ENCODE peak calls at places on chromosomes 11 and 22, in six cellular contexts. G is psoas muscle; E is Caco-2; O is prostate gland; R is cardiac muscle cell; D is effector memory CD4-positive, alpha-beta T cell. Y is an unnamed sample. For H3K36me3, H3K9me3 and H3K4me1, the result is how much of the 10 kb centered on the place peaks cover.

GRCh38 chr11:12769834-12770345 is 95.7 kb downstream of the TEAD1 start:
- DNase-seq in G (no peak), E (peak), O (no peak), R (no peak), D (no peak), Y (no peak)

GRCh38 chr11:92475824-92476223 is 251.2 kb downstream of the FAT3 start:
- DNase-seq in G (no peak), E (no peak), O (no peak), R (no peak), D (no peak), Y (no peak)

GRCh38 chr11:65479184-65480145 is 19.4 kb upstream of the MALAT1 start:
- DNase-seq in G (peak), E (peak), O (peak), R (no peak), D (no peak), Y (peak)

GRCh38 chr11:1346669-1347390 is 37.4 kb upstream of the TOLLIP start:
- DNase-seq in G (no peak), E (no peak), O (no peak), R (no peak), D (no peak), Y (no peak)

GRCh38 chr11:55714982-55715888 is 53.2 kb downstream of the OR4C6 start:
- DNase-seq in G (no peak), E (peak), O (no peak), R (no peak), D (no peak), Y (no peak)

GRCh38 chr22:42061041-42061440 is 9.6 kb downstream of the NAGA start:
- DNase-seq in G (no peak), E (no peak), O (no peak), R (no peak), D (no peak), Y (peak)

GRCh38 chr22:47050601-47051051 is 288.2 kb downstream of the TBC1D22A start:
- DNase-seq in G (no peak), E (no peak), O (no peak), R (no peak), D (no peak), Y (no peak)

GRCh38 chr11:122681731-122682130 is 26.2 kb downstream of the UBASH3B start:
- DNase-seq in G (no peak), E (no peak), O (no peak), R (no peak), D (no peak), Y (no peak)

GRCh38 chr11:65720237-65720934 is at the start of gene RNASEH2C:
- DNase-seq in G (peak), E (peak), O (peak), R (peak), D (peak), Y (peak)

GRCh38 chr11:67463186-67463585 is 5.9 kb downstream of the TMEM134 start:
- DNase-seq in G (no peak), E (no peak), O (no peak), R (no peak), D (no peak), Y (no peak)

GRCh38 chr11:2769779-2770555 is 70.2 kb upstream of the KCNQ1OT1 start:
- DNase-seq in G (no peak), E (no peak), O (peak), R (no peak), D (no peak), Y (peak)

GRCh38 chr22:25987948-25988347 is 181.3 kb upstream of the SEZ6L start:
- DNase-seq in G (no peak), E (no peak), O (no peak), R (no peak), D (no peak), Y (no peak)

GRCh38 chr22:49621601-49622210 is 206.0 kb downstream of the BRD1 start:
- DNase-seq in G (peak), E (no peak), O (no peak), R (no peak), D (no peak), Y (peak)

GRCh38 chr11:103294516-103294915 is 185.3 kb downstream of the DYNC2H1 start:
- DNase-seq in G (no peak), E (no peak), O (no peak), R (no peak), D (no peak), Y (no peak)

GRCh38 chr22:27299181-27300085 is 502.1 kb downstream of the MN1 start:
- DNase-seq in G (no peak), E (no peak), O (no peak), R (no peak), D (no peak), Y (no peak)

GRCh38 chr11:113110046-113110445 is 148.8 kb downstream of the NCAM1 start:
- DNase-seq in G (no peak), E (no peak), O (no peak), R (no peak), D (no peak), Y (no peak)

GRCh38 chr11:37574361-37574760 is 976.3 kb upstream of the RAG2 start:
- DNase-seq in G (no peak), E (no peak), O (no peak), R (no peak), D (no peak), Y (no peak)

GRCh38 chr11:130785376-130786110 is 130.7 kb downstream of the SNX19 start:
- DNase-seq in G (no peak), E (no peak), O (no peak), R (no peak), D (no peak), Y (no peak)

GRCh38 chr11:95098826-95099225 is 9.2 kb downstream of the ENDOD1 start:
- DNase-seq in G (no peak), E (no peak), O (no peak), R (no peak), D (no peak), Y (peak)

GRCh38 chr22:40361100-40361499 is 9.3 kb upstream of the SGSM3 start:
- DNase-seq in G (no peak), E (no peak), O (no peak), R (no peak), D (no peak), Y (no peak)
- H3K36me3 ChIP-seq in G (under half), E (under half), O (under half), R (half or more), D (half or more), Y (under half)

GRCh38 chr11:123718075-123718868 is 23.2 kb downstream of the ZNF202 start:
- DNase-seq in G (no peak), E (no peak), O (no peak), R (no peak), D (no peak), Y (no peak)

DNA sequence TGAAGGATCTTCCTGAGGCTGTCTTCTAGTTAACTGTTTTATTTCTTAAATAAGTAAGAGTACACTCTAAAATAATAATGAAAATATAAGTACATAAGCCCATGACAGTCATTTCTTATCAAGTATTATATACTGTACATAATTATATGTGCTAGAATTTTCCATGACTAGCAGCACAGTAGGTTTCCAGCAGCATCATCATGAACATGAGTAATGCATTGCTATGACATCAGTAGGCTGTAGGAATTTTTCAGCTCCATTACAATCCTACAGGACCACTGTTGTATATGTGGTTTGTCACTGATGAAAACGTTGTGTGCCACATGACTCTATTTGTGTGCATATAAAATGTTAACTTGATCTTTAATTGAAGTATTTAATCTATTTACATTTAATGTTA is 22.0 kb downstream of the ZNF202 start:
- DNase-seq in G (no peak), E (no peak), O (no peak), R (no peak), D (no peak), Y (no peak)
- H3K9me3 ChIP-seq in G (under half), E (under half), O (under half), R (under half), D (under half), Y (under half)

GRCh38 chr11:128525411-128526243 is 61.7 kb downstream of the ETS1 start:
- DNase-seq in G (no peak), E (no peak), O (no peak), R (no peak), D (no peak), Y (no peak)
- H3K4me1 ChIP-seq in G (under half), E (under half), O (under half), R (under half), D (under half), Y (under half)

GRCh38 chr11:73009972-73010371 is 132.1 kb downstream of the FCHSD2 start:
- DNase-seq in G (no peak), E (no peak), O (no peak), R (no peak), D (no peak), Y (no peak)

GRCh38 chr11:73003083-73003482 is 139.0 kb downstream of the FCHSD2 start:
- DNase-seq in G (no peak), E (no peak), O (no peak), R (no peak), D (no peak), Y (no peak)

GRCh38 chr11:73001615-73002014 is 140.5 kb downstream of the FCHSD2 start:
- DNase-seq in G (no peak), E (no peak), O (no peak), R (peak), D (no peak), Y (no peak)

GRCh38 chr11:73004088-73004487 is 138.0 kb downstream of the FCHSD2 start:
- DNase-seq in G (no peak), E (no peak), O (no peak), R (no peak), D (no peak), Y (no peak)
- H3K36me3 ChIP-seq in G (under half), E (under half), O (under half), R (under half), D (under half), Y (under half)

Y was measured in mucosa of descending colon.